ENCODE peak calls at places on chromosome X, in nine cellular contexts. D, X, H, J, B, U, Y, C and Q are unnamed samples.

GRCh38 chrX:40107291-40108083 is 9.7 kb upstream of the BCOR start:
- DNase-seq in D (no peak), X (no peak), H (peak), J (peak), B (peak), U (no peak), Y (peak), C (peak), Q (peak)

GRCh38 chrX:68571292-68572256 is 72.7 kb downstream of the YIPF6 start:
- DNase-seq in D (peak), X (peak), H (peak), J (no peak), B (no peak), U (no peak), Y (peak), C (peak), Q (peak)

GRCh38 chrX:8289523-8289922 is 118.5 kb upstream of the VCX2 start:
- DNase-seq in D (no peak), X (no peak), H (peak), J (no peak), B (no peak), U (no peak), Y (peak), C (peak), Q (no peak)

GRCh38 chrX:119467433-119467832 is 811 bp upstream of the SLC25A5 start:
- DNase-seq in D (no peak), X (no peak), H (no peak), J (no peak), B (no peak), U (no peak), Y (no peak), C (no peak), Q (no peak)

GRCh38 chrX:38282044-38282443 is 45.3 kb downstream of the RPGR start:
- DNase-seq in D (peak), X (no peak), H (peak), J (peak), B (no peak), U (no peak), Y (peak), C (no peak), Q (no peak)

GRCh38 chrX:136907626-136908025 is 27.1 kb upstream of the RBMX start:
- DNase-seq in D (no peak), X (no peak), H (peak), J (no peak), B (no peak), U (no peak), Y (no peak), C (no peak), Q (no peak)

GRCh38 chrX:103376979-103377324 is 614 bp downstream of the BEX3 start:
- DNase-seq in D (peak), X (no peak), H (peak), J (peak), B (no peak), U (no peak), Y (peak), C (no peak), Q (no peak)

GRCh38 chrX:139475432-139475831 is 55.1 kb upstream of the F9 start:
- DNase-seq in D (no peak), X (no peak), H (no peak), J (no peak), B (no peak), U (no peak), Y (no peak), C (no peak), Q (no peak)

GRCh38 chrX:123348468-123348867 is 164.4 kb downstream of the GRIA3 start:
- DNase-seq in D (no peak), X (peak), H (no peak), J (peak), B (no peak), U (no peak), Y (no peak), C (no peak), Q (no peak)

GRCh38 chrX:97452283-97452682 is 568.6 kb downstream of the RPA4 start:
- DNase-seq in D (no peak), X (no peak), H (no peak), J (no peak), B (no peak), U (no peak), Y (no peak), C (no peak), Q (no peak)

GRCh38 chrX:48957477-48957826 is at the start of gene OTUD5:
- DNase-seq in D (no peak), X (no peak), H (no peak), J (peak), B (peak), U (peak), Y (no peak), C (peak), Q (no peak)

GRCh38 chrX:30653415-30654131 is at the start of gene GK:
- DNase-seq in D (no peak), X (no peak), H (no peak), J (peak), B (no peak), U (peak), Y (peak), C (peak), Q (no peak)

GRCh38 chrX:118350221-118350620 is 4.3 kb downstream of the WDR44 start:
- DNase-seq in D (peak), X (no peak), H (peak), J (no peak), B (no peak), U (no peak), Y (no peak), C (peak), Q (no peak)

GRCh38 chrX:24396930-24397277 is 36.5 kb downstream of the SUPT20HL1 start:
- DNase-seq in D (no peak), X (no peak), H (no peak), J (no peak), B (no peak), U (no peak), Y (no peak), C (no peak), Q (no peak)

GRCh38 chrX:13932416-13932815 is 97.3 kb downstream of the GEMIN8 start:
- DNase-seq in D (no peak), X (no peak), H (no peak), J (no peak), B (no peak), U (no peak), Y (no peak), C (no peak), Q (no peak)

GRCh38 chrX:54484666-54485065 is 11.4 kb downstream of the FGD1 start:
- DNase-seq in D (no peak), X (no peak), H (no peak), J (peak), B (no peak), U (no peak), Y (no peak), C (no peak), Q (no peak)

GRCh38 chrX:39508300-39508692 is 589.5 kb downstream of the BCOR start:
- DNase-seq in D (no peak), X (no peak), H (no peak), J (no peak), B (no peak), U (peak), Y (no peak), C (no peak), Q (no peak)

GRCh38 chrX:136310411-136310810 is 9.6 kb downstream of the ADGRG4 start:
- DNase-seq in D (peak), X (no peak), H (peak), J (peak), B (no peak), U (no peak), Y (peak), C (peak), Q (peak)

GRCh38 chrX:131405497-131405896 is 116.4 kb upstream of the IGSF1 start:
- DNase-seq in D (no peak), X (no peak), H (no peak), J (peak), B (no peak), U (no peak), Y (peak), C (no peak), Q (no peak)

GRCh38 chrX:35711281-35711680 is 86.9 kb upstream of the MAGEB16 start:
- DNase-seq in D (peak), X (no peak), H (no peak), J (no peak), B (no peak), U (no peak), Y (no peak), C (no peak), Q (no peak)

GRCh38 chrX:77014655-77015377 is 432.4 kb upstream of the FGF16 start:
- DNase-seq in D (peak), X (no peak), H (no peak), J (peak), B (no peak), U (no peak), Y (no peak), C (peak), Q (no peak)

GRCh38 chrX:119667111-119667928 is 25.6 kb downstream of the SEPTIN6 start:
- DNase-seq in D (no peak), X (no peak), H (peak), J (no peak), B (no peak), U (no peak), Y (no peak), C (no peak), Q (no peak)

GRCh38 chrX:100449696-100450606 is 39.9 kb upstream of the PCDH19 start:
- DNase-seq in D (peak), X (no peak), H (peak), J (no peak), B (no peak), U (no peak), Y (peak), C (peak), Q (no peak)

GRCh38 chrX:13901354-13901753 is 84.5 kb upstream of the GPM6B start:
- DNase-seq in D (no peak), X (no peak), H (no peak), J (no peak), B (no peak), U (no peak), Y (no peak), C (no peak), Q (no peak)

GRCh38 chrX:20742106-20742505 is 475.4 kb upstream of the RPS6KA3 start:
- DNase-seq in D (no peak), X (no peak), H (no peak), J (no peak), B (no peak), U (no peak), Y (peak), C (no peak), Q (no peak)

GRCh38 chrX:72107841-72108590 is 23.7 kb downstream of the RTL5 start:
- DNase-seq in D (no peak), X (no peak), H (no peak), J (no peak), B (no peak), U (no peak), Y (no peak), C (peak), Q (no peak)

GRCh38 chrX:4661771-4662170 is 948.3 kb upstream of the PRKX start:
- DNase-seq in D (no peak), X (no peak), H (no peak), J (no peak), B (no peak), U (no peak), Y (peak), C (no peak), Q (no peak)

GRCh38 chrX:70998402-70999027 is 67.6 kb upstream of the SLC7A3 start:
- DNase-seq in D (peak), X (no peak), H (peak), J (peak), B (no peak), U (peak), Y (peak), C (peak), Q (no peak)

GRCh38 chrX:154459843-154460242 is 1.8 kb downstream of the PLXNA3 start:
- DNase-seq in D (no peak), X (no peak), H (no peak), J (no peak), B (peak), U (no peak), Y (no peak), C (peak), Q (no peak)
- H3K4me3 ChIP-seq in D (peak), X (peak), H (no peak), J (no peak), B (no peak), U (no peak), Y (peak), C (no peak), Q (peak)

GRCh38 chrX:84363674-84364073 is 138.6 kb downstream of the HDX start:
- DNase-seq in D (peak), X (no peak), H (no peak), J (peak), B (no peak), U (no peak), Y (no peak), C (no peak), Q (no peak)
- H3K4me3 ChIP-seq in D (peak), X (no peak), H (no peak), J (no peak), B (no peak), U (no peak), Y (no peak), C (no peak), Q (no peak)

DNA sequence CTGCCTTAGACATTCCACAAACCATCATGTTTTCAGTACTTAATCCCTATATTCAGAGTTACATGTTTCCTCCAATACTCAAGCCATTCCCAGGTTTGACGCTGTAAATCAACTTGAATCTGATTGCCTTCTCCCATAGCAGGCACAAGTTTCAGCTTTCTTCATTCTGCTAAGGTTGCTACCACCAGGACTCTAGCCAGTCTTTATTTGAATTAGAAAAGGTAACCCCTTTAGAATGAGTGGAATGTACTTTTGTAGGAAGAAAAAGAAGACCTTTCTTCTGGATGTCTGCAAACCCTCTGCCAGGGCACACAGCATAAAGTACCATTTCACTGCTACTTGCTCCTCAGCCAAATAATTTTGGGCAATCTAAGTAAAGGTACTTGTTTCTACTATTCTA is 10.7 kb upstream of the RBMXL3 start:
- DNase-seq in D (no peak), X (no peak), H (no peak), J (peak), B (no peak), U (no peak), Y (no peak), C (no peak), Q (no peak)
- H3K4me3 ChIP-seq in D (no peak), X (no peak), H (no peak), J (peak), B (no peak), U (no peak), Y (no peak), C (no peak), Q (no peak)

GRCh38 chrX:153971632-153972367 is at the start of gene HCFC1:
- DNase-seq in D (peak), X (no peak), H (peak), J (peak), B (peak), U (peak), Y (peak), C (peak), Q (peak)

GRCh38 chrX:153973127-153974002 is 811 bp downstream of the TMEM187 start:
- DNase-seq in D (peak), X (no peak), H (no peak), J (no peak), B (no peak), U (no peak), Y (no peak), C (peak), Q (no peak)

GRCh38 chrX:153974726-153975286 is 2.3 kb downstream of the TMEM187 start:
- DNase-seq in D (no peak), X (no peak), H (no peak), J (no peak), B (no peak), U (no peak), Y (no peak), C (peak), Q (no peak)

GRCh38 chrX:153972368-153973126 is at the start of gene TMEM187:
- DNase-seq in D (peak), X (no peak), H (peak), J (peak), B (peak), U (peak), Y (peak), C (peak), Q (peak)

DNA sequence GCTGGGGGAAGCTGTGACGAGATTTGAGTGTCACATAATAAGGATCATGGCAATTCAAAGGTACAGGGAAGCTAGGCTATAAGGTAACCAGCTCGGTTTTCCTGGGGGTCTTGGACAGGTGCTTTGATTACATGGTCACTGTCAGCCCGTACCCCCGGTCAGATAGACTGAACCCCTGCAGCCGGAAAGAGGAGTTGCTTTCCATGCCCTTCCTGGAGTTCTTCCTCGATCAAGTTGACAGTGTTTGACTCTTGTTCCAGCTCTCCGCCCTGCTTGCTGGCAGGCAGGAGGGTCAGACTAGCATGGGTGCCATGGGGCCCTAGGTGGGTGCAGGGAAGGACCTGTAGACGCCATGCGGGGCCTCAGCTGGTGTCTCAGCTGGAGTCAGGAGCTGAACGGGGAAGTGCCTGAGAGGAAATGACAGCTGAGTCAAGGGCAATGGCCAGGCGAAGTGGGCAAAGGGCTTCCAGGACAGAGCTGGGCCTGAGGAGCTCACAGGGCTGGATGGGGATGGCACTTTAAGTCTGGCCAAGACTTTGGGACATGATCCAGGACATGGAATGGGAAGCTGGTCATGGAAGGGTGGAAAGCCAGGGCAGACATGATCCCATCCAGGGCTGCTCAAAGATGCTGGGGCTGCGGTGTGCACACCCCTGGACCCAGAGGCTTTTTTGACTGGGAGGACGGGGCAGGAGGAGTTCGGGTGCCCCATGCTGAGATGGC is 1.6 kb downstream of the TMEM187 start:
- DNase-seq in D (no peak), X (no peak), H (no peak), J (no peak), B (no peak), U (no peak), Y (no peak), C (peak), Q (no peak)
- H3K4me3 ChIP-seq in D (no peak), X (no peak), H (no peak), J (no peak), B (no peak), U (peak), Y (peak), C (peak), Q (no peak)

DNA sequence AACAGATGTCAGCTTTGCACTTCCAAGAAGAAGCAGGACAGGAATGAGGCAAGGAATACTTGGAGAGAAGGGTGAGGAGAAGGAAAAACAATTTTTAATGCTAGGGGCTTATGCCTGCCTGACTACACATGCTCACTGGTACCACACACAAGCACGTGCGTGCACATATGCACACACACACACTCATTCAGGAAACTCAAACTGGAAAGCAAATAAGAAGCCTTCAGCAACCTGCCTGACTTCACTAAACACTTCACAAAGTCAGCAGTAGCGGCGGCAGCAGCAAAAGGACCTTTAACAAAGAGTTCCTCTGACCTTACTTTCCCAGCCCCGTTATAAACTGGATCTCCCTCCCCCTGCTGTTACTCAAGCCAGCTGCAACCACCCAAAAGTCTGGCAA is 3.4 kb downstream of the ZDHHC9 start:
- DNase-seq in D (no peak), X (no peak), H (no peak), J (peak), B (no peak), U (no peak), Y (no peak), C (no peak), Q (no peak)
- H3K4me3 ChIP-seq in D (no peak), X (no peak), H (no peak), J (no peak), B (no peak), U (no peak), Y (no peak), C (no peak), Q (no peak)

DNA sequence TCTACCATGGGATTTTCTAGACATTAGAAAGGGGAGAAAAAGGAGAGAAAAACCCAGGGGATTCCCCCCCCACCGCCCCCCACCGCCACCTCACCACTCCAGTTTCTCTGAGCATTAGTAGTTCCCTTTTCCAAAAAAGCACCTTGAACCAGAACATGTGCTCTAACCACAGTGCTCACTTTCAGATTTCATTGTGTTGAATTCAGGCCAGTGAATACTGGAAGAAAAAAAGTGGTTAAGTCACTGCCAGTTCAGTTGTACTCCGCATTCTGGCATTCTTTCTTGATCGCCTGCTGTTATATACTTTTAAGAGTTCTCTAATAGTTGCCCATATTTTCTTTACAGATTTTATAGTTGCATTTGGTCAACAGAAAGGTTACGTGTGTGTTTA is 40.9 kb downstream of the JADE3 start:
- DNase-seq in D (peak), X (no peak), H (peak), J (no peak), B (no peak), U (no peak), Y (no peak), C (peak), Q (no peak)
- H3K4me3 ChIP-seq in D (no peak), X (no peak), H (no peak), J (no peak), B (no peak), U (no peak), Y (no peak), C (no peak), Q (no peak)

DNA sequence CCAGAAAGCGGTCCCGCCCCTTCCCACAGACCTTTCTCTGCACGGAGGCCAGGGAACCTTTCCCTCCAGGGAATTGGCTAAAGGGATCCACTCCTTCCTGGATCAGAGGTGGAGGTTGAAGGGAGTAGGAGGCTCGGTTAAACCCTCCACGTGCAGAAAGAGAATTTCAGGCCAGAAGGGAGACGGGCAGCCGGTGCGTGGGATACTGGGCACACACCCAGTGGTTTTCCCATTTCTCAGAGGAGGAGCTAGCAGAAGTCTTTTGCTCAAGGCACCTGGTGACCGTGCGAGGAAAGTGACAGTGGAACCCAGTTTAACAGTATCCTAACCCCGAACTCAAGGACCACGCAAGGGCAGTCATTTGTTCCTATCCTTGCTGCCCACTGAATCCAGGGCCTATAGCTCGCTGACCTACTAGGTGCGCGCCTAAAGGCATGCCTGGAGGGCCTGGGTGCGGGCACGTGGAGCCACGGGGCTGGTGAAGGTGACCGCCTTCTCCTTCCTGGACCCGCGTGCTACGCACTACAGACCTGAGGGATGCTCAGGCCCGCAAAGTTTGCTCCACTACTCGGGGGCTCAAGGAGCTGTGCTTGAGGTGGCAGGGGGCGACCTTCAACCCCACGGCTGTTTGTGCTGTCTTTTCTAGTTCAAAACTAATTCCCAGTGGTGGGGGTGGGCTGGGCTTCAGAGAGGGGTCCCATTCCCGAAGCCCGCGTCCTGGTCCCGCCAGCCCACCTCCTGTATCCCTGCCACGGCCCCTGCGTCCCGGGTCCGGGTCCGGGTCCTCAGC is 584 bp upstream of the AFF2 start:
- DNase-seq in D (no peak), X (no peak), H (no peak), J (peak), B (no peak), U (no peak), Y (no peak), C (no peak), Q (no peak)
- H3K4me3 ChIP-seq in D (peak), X (peak), H (peak), J (peak), B (no peak), U (no peak), Y (no peak), C (no peak), Q (peak)

GRCh38 chrX:108696690-108697089 is 39.7 kb downstream of the IRS4 start:
- DNase-seq in D (peak), X (no peak), H (peak), J (no peak), B (no peak), U (no peak), Y (peak), C (no peak), Q (no peak)
- H3K4me3 ChIP-seq in D (no peak), X (no peak), H (no peak), J (no peak), B (no peak), U (no peak), Y (no peak), C (no peak), Q (no peak)